ENCODE peak calls at places on chromosomes 2 and 18, in six cellular contexts. A is WTC11, Q is AG04450, N is EL, H is T-helper 2 cell, W is fibroblast of lung. V is an unnamed sample.

GRCh38 chr2:203796278-203796677 is 71.3 kb upstream of the CTLA4 start:
- DNase-seq in W (no peak), H (no peak), A (no peak), N (no peak), Q (no peak), V (no peak)

GRCh38 chr2:236601306-236602202 is 31.9 kb downstream of the ACKR3 start:
- DNase-seq in W (no peak), A (no peak), H (no peak), N (no peak), Q (no peak), V (no peak)

GRCh38 chr18:48893061-48893558 is 57.7 kb downstream of the SMAD7 start:
- DNase-seq in N (no peak), H (no peak), Q (no peak), A (no peak), W (no peak), V (no peak)

GRCh38 chr2:191180712-191181111 is 29.9 kb upstream of the STAT4 start:
- DNase-seq in N (peak), A (no peak), Q (no peak), H (no peak), W (peak), V (no peak)

GRCh38 chr2:194539436-194539835 is 1117.6 kb upstream of the SLC39A10 start:
- DNase-seq in N (no peak), Q (no peak), W (no peak), H (no peak), A (peak), V (no peak)

GRCh38 chr2:39530423-39530866 is 93.4 kb upstream of the MAP4K3 start:
- DNase-seq in H (no peak), W (peak), A (no peak), Q (no peak), N (peak), V (no peak)

GRCh38 chr2:124264496-124265160 is 239.5 kb downstream of the CNTNAP5 start:
- DNase-seq in N (peak), H (no peak), W (peak), Q (no peak), A (no peak), V (no peak)

GRCh38 chr2:216339456-216340279 is 32.6 kb downstream of the MARCHF4 start:
- DNase-seq in W (peak), Q (peak), H (no peak), N (peak), A (peak), V (no peak)

GRCh38 chr18:41513438-41513837 is 441.6 kb upstream of the PIK3C3 start:
- DNase-seq in N (no peak), W (no peak), A (no peak), H (no peak), Q (no peak), V (no peak)

GRCh38 chr2:230873670-230874401 is 9.1 kb downstream of the ITM2C start:
- DNase-seq in N (no peak), W (no peak), H (no peak), A (no peak), Q (no peak), V (no peak)

GRCh38 chr2:36597003-36597531 is 901 bp downstream of the FEZ2 start:
- DNase-seq in W (no peak), N (no peak), A (no peak), H (no peak), Q (no peak), V (no peak)

GRCh38 chr2:212968284-212969081 is 182.9 kb downstream of the IKZF2 start:
- DNase-seq in Q (no peak), H (no peak), N (peak), W (peak), A (no peak), V (no peak)

GRCh38 chr18:73060666-73061270 is 193.0 kb upstream of the NETO1 start:
- DNase-seq in N (peak), H (no peak), Q (no peak), A (no peak), W (peak), V (no peak)

GRCh38 chr2:195480121-195480520 is 176.9 kb upstream of the SLC39A10 start:
- DNase-seq in W (peak), Q (no peak), H (no peak), N (no peak), A (no peak), V (no peak)

GRCh38 chr2:12884713-12885282 is 168.1 kb downstream of the TRIB2 start:
- DNase-seq in H (no peak), A (no peak), W (peak), N (peak), Q (no peak), V (no peak)

GRCh38 chr2:84022810-84023431 is 436.2 kb downstream of the SUCLG1 start:
- DNase-seq in Q (peak), H (no peak), A (peak), W (peak), N (peak), V (no peak)

GRCh38 chr2:237765875-237766274 is 32.7 kb upstream of the RBM44 start:
- DNase-seq in N (no peak), Q (no peak), W (peak), H (no peak), A (no peak), V (no peak)

GRCh38 chr2:219056896-219057708 is 3.6 kb downstream of the IHH start:
- DNase-seq in Q (no peak), W (peak), A (peak), H (no peak), N (peak), V (no peak)

GRCh38 chr18:6222271-6222670 is 192.4 kb downstream of the L3MBTL4 start:
- DNase-seq in W (no peak), Q (no peak), H (no peak), N (no peak), A (no peak), V (no peak)

V was measured in GM18507.